ENCODE peak calls at places on chromosomes 3 and 15, in four cellular contexts. W is pancreas, H is heart left ventricle, Y is lower lobe of right lung. T is an unnamed sample. For H3K4me1, the result is how much of the 10 kb centered on the place peaks cover.

GRCh38 chr15:95734422-95735316 is 595.8 kb upstream of the NR2F2 start:
- DNase-seq in W (no peak), H (no peak), Y (no peak), T (no peak)

GRCh38 chr3:167114619-167115018 is 265.5 kb downstream of the ZBBX start:
- DNase-seq in W (no peak), H (peak), Y (no peak), T (no peak)

GRCh38 chr15:52331490-52332240 is 36.1 kb upstream of the MYO5C start:
- DNase-seq in W (no peak), H (no peak), Y (no peak), T (peak)

GRCh38 chr15:77642019-77642418 is 9.3 kb upstream of the LINGO1 start:
- DNase-seq in W (no peak), H (no peak), Y (no peak), T (no peak)

GRCh38 chr3:49966233-49966942 is 26.4 kb downstream of the RBM6 start:
- DNase-seq in W (no peak), H (no peak), Y (no peak), T (no peak)

GRCh38 chr3:129651316-129652202 is 45.1 kb upstream of the PLXND1 start:
- DNase-seq in W (no peak), H (no peak), Y (no peak), T (no peak)

GRCh38 chr15:60972866-60973265 is 256.2 kb downstream of the RORA start:
- DNase-seq in W (no peak), H (no peak), Y (no peak), T (no peak)

GRCh38 chr3:138093721-138094120 is 21.7 kb downstream of the DZIP1L start:
- DNase-seq in W (no peak), H (no peak), Y (no peak), T (no peak)

GRCh38 chr3:66228707-66229106 is 7.9 kb downstream of the SLC25A26 start:
- DNase-seq in W (no peak), H (no peak), Y (no peak), T (no peak)

GRCh38 chr3:30989266-30989799 is 94.9 kb upstream of the GADL1 start:
- DNase-seq in W (no peak), H (no peak), Y (no peak), T (no peak)

GRCh38 chr3:168801792-168802191 is 706.1 kb upstream of the GOLIM4 start:
- DNase-seq in W (no peak), H (no peak), Y (no peak), T (no peak)

GRCh38 chr3:45986303-45986982 is 9.2 kb downstream of the FYCO1 start:
- DNase-seq in W (peak), H (peak), Y (no peak), T (no peak)

GRCh38 chr3:89426060-89426459 is 318.6 kb downstream of the EPHA3 start:
- DNase-seq in W (no peak), H (no peak), Y (no peak), T (no peak)

GRCh38 chr3:159075302-159075701 is 273.4 kb downstream of the MFSD1 start:
- DNase-seq in W (no peak), H (no peak), Y (no peak), T (no peak)

GRCh38 chr3:53194218-53195065 is 33.4 kb downstream of the PRKCD start:
- DNase-seq in W (peak), H (peak), Y (no peak), T (no peak)

GRCh38 chr3:42236611-42237010 is 29.4 kb downstream of the CCK start:
- DNase-seq in W (no peak), H (no peak), Y (no peak), T (no peak)

GRCh38 chr3:136906725-136907124 is 44.7 kb downstream of the NCK1 start:
- DNase-seq in W (no peak), H (no peak), Y (no peak), T (no peak)

GRCh38 chr15:74870496-74871213 is 2.5 kb downstream of the SCAMP2 start:
- DNase-seq in W (no peak), H (no peak), Y (no peak), T (no peak)

GRCh38 chr3:55453871-55454496 is 33.1 kb downstream of the WNT5A start:
- DNase-seq in W (no peak), H (no peak), Y (no peak), T (no peak)

GRCh38 chr15:94414921-94415320 is 183.6 kb downstream of the MCTP2 start:
- DNase-seq in W (no peak), H (no peak), Y (no peak), T (no peak)
- H3K27ac ChIP-seq in W (no peak), H (no peak), Y (no peak), T (no peak)

DNA sequence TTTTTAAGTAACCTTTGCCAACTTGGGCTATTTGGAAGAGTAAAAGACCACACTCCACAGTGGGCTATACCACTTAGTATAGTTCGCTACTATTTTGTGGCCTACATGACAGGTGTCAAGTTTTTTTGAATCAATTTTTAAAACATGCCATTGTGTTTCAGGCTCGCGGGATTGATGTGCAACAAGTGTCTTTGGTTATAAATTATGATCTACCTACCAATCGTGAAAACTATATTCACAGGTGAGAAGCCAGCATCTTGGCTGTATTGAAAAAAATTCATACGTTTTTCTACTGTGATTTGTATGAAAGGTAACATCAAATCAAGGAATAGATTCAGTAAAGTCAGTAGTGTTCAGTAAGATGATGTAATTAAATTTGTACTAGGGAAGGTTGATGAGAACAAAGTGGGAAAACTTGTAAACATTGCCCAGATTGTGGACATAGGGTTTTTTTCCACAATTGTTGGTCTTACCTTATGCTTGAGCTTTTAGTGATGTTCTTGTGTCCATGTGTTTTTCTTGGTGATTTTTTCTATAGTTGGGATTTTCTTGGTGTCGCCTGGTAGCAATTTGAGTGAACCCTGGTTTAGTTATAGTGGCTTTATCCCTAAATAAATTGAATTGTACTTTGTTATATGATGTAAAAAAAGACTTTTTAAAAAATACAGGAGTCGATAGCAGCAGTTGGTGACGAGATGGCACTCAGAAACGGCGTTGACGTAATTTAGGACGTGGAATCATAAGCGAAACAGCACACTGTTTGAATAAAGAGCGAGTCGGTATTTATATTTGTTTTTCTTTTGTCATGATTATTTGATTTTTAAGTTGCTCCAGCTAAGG is 4.5 kb downstream of the EIF4A2 start:
- DNase-seq in W (no peak), H (no peak), Y (no peak), T (no peak)
- H3K4me1 ChIP-seq in W (under half), H (under half), Y (under half), T (under half)

GRCh38 chr3:141905129-141905528 is 28.7 kb downstream of the ATP1B3 start:
- DNase-seq in W (no peak), H (no peak), Y (no peak), T (no peak)

GRCh38 chr3:141909408-141909807 is 33.0 kb downstream of the ATP1B3 start:
- DNase-seq in W (no peak), H (no peak), Y (no peak), T (no peak)

GRCh38 chr3:141901914-141902313 is 25.5 kb downstream of the ATP1B3 start:
- DNase-seq in W (no peak), H (no peak), Y (no peak), T (no peak)

GRCh38 chr3:141900343-141900742 is 23.9 kb downstream of the ATP1B3 start:
- DNase-seq in W (no peak), H (no peak), Y (no peak), T (no peak)

GRCh38 chr3:141904203-141904602 is 27.8 kb downstream of the ATP1B3 start:
- DNase-seq in W (no peak), H (no peak), Y (no peak), T (no peak)
- H3K4me3 ChIP-seq in W (no peak), H (no peak), Y (no peak), T (no peak)

GRCh38 chr3:133535971-133536634 is 37.4 kb upstream of the CDV3 start:
- DNase-seq in W (no peak), H (no peak), Y (no peak), T (no peak)
- H3K27ac ChIP-seq in W (peak), H (no peak), Y (peak), T (no peak)

GRCh38 chr3:63968612-63969350 is 54.5 kb downstream of the PSMD6 start:
- DNase-seq in W (no peak), H (no peak), Y (no peak), T (peak)
- H3K4me1 ChIP-seq in W (under half), H (half or more), Y (half or more), T (half or more)

DNA sequence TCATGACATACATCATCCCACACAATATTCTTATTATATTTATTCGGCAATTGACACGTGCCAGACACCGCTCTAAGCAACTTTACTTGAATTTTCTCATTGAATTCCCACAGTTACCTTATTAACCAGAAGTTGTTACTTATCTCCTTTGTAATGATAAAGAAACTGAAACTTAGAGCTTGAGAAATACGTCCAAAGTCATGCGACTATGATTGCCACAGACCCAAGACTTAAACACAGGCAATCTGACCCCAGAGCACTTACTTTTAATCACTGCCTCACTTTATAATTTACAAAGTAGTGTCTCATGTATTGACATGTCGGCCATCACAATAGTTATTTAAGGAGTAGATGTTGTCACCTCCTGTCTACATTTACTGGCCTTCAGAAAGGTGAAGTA is 64.7 kb downstream of the ATP13A4 start:
- DNase-seq in W (no peak), H (no peak), Y (no peak), T (no peak)
- H3K4me3 ChIP-seq in W (no peak), H (no peak), Y (no peak), T (no peak)

T was measured in naive thymus-derived CD4-positive, alpha-beta T cell.